ENCODE peak calls at places on chromosome 22, in eight cellular contexts. Z is HS-5; O is effector CD4-positive, alpha-beta T cell; R is progenitor cell of endocrine pancreas; S is activated CD8-positive, alpha-beta memory T cell treated with anti-CD3 and anti-CD28 coated beads, Interleukin-2, amount 50 U/mL, for 48 hours; W is GM10248; P is NCI-H1105 treated with DMSO at 0.1 percent for 48 hours; G is AG10803. K is an unnamed sample.

GRCh38 chr22:33108037-33108436 is 49.9 kb upstream of the SYN3 start:
- DNase-seq in Z (no peak), O (no peak), R (no peak), S (no peak), W (no peak), P (no peak), G (no peak), K (no peak)

GRCh38 chr22:46738961-46739870 is 1.2 kb upstream of the CERK start:
- DNase-seq in Z (peak; percentile 26), O (peak; percentile 81), R (no peak), S (no peak), W (no peak), P (peak; percentile 62), G (peak; percentile 50), K (peak; percentile 75)

GRCh38 chr22:39084666-39085065 is 7.6 kb downstream of the APOBEC3G start:
- DNase-seq in Z (no peak), O (no peak), R (no peak), S (no peak), W (no peak), P (no peak), G (no peak), K (no peak)

GRCh38 chr22:30245985-30246901 is at the start of gene LIF:
- DNase-seq in Z (no peak), O (peak; percentile 41), R (peak; percentile 30), S (peak; percentile 82), W (peak; percentile 76), P (peak; percentile 5), G (peak; percentile 44), K (peak; percentile 89)

GRCh38 chr22:23369054-23369685 is 188.9 kb downstream of the BCR start:
- DNase-seq in Z (no peak), O (no peak), R (no peak), S (no peak), W (no peak), P (no peak), G (no peak), K (no peak)

GRCh38 chr22:18068381-18068988 is 9.3 kb upstream of the PEX26 start:
- DNase-seq in Z (no peak), O (no peak), R (no peak), S (no peak), W (no peak), P (no peak), G (peak; percentile 81), K (no peak)

GRCh38 chr22:31337178-31337577 is 9.0 kb downstream of the PATZ1 start:
- DNase-seq in Z (no peak), O (no peak), R (no peak), S (peak; percentile 67), W (no peak), P (no peak), G (no peak), K (no peak)

GRCh38 chr22:18060646-18061620 is 16.9 kb upstream of the PEX26 start:
- DNase-seq in Z (no peak), O (no peak), R (no peak), S (no peak), W (peak; percentile 51), P (no peak), G (peak; percentile 49), K (no peak)

GRCh38 chr22:30481711-30482110 is 9.9 kb upstream of the SEC14L3 start:
- DNase-seq in Z (peak; percentile 28), O (no peak), R (no peak), S (no peak), W (no peak), P (no peak), G (peak; percentile 31), K (no peak)

GRCh38 chr22:17807086-17807485 is 32.8 kb upstream of the BID start:
- DNase-seq in Z (no peak), O (no peak), R (no peak), S (no peak), W (no peak), P (no peak), G (no peak), K (no peak)

GRCh38 chr22:35656284-35656752 is 8.1 kb downstream of the APOL6 start:
- DNase-seq in Z (no peak), O (no peak), R (no peak), S (no peak), W (no peak), P (no peak), G (no peak), K (no peak)

GRCh38 chr22:37218771-37219411 is 6.6 kb upstream of the SSTR3 start:
- DNase-seq in Z (no peak), O (peak; percentile 70), R (no peak), S (no peak), W (peak; percentile 85), P (no peak), G (no peak), K (no peak)

GRCh38 chr22:47625013-47625385 is 862.5 kb downstream of the TBC1D22A start:
- DNase-seq in Z (no peak), O (no peak), R (no peak), S (no peak), W (no peak), P (no peak), G (no peak), K (no peak)

GRCh38 chr22:27638329-27639179 is 163.0 kb downstream of the MN1 start:
- DNase-seq in Z (no peak), O (no peak), R (no peak), S (no peak), W (no peak), P (no peak), G (no peak), K (no peak)

GRCh38 chr22:47377926-47378560 is 615.6 kb downstream of the TBC1D22A start:
- DNase-seq in Z (no peak), O (no peak), R (no peak), S (no peak), W (no peak), P (no peak), G (no peak), K (no peak)

GRCh38 chr22:38070250-38070921 is 13.2 kb downstream of the PICK1 start:
- DNase-seq in Z (no peak), O (no peak), R (no peak), S (no peak), W (no peak), P (no peak), G (no peak), K (no peak)

GRCh38 chr22:42368379-42369249 is 63.6 kb downstream of the NFAM1 start:
- DNase-seq in Z (no peak), O (peak; percentile 14), R (peak; percentile 29), S (peak; percentile 66), W (no peak), P (peak; percentile 50), G (no peak), K (no peak)

GRCh38 chr22:27985323-27986275 is 66.5 kb upstream of the PITPNB start:
- DNase-seq in Z (no peak), O (no peak), R (no peak), S (no peak), W (no peak), P (no peak), G (no peak), K (no peak)

GRCh38 chr22:21076907-21077625 is 31.3 kb downstream of the LRRC74B start:
- DNase-seq in Z (no peak), O (no peak), R (no peak), S (no peak), W (no peak), P (no peak), G (no peak), K (no peak)

GRCh38 chr22:25202290-25202921 is 2.7 kb downstream of the CRYBB3 start:
- DNase-seq in Z (peak; percentile 14), O (peak; percentile 27), R (peak; percentile 62), S (peak; percentile 81), W (peak; percentile 80), P (peak; percentile 50), G (peak; percentile 43), K (no peak)

GRCh38 chr22:31899661-31900060 is 44.7 kb upstream of the YWHAH start:
- DNase-seq in Z (no peak), O (no peak), R (no peak), S (no peak), W (no peak), P (no peak), G (no peak), K (no peak)

GRCh38 chr22:45237065-45237990 is 3.4 kb downstream of the KIAA0930 start:
- DNase-seq in Z (no peak), O (no peak), R (no peak), S (no peak), W (no peak), P (no peak), G (no peak), K (no peak)